ENCODE peak calls at places on chromosome 1, in eight cellular contexts. Y is ovary, B is right cardiac atrium, I is hepatocyte, D is aorta, N is breast epithelium, C is epithelial cell of prostate, F is pancreas. O is an unnamed sample.

GRCh38 chr1:173095632-173096031 is 44.9 kb upstream of the TNFSF18 start:
- DNase-seq in C (peak), I (no peak), F (no peak), B (no peak), Y (no peak), N (no peak), D (no peak), O (no peak)

GRCh38 chr1:17670587-17671313 is 84.4 kb upstream of the ACTL8 start:
- DNase-seq in Y (no peak), I (no peak), N (no peak), B (no peak), D (no peak), F (no peak), C (no peak), O (no peak)

GRCh38 chr1:32897082-32898049 is 3.8 kb downstream of the TMEM54 start:
- DNase-seq in N (no peak), Y (no peak), F (no peak), B (no peak), D (peak), C (no peak), I (no peak), O (no peak)

GRCh38 chr1:235069577-235070563 is 58.8 kb downstream of the TOMM20 start:
- DNase-seq in B (peak), D (peak), C (peak), I (peak), N (peak), F (peak), Y (no peak), O (peak)

GRCh38 chr1:210223174-210223904 is 9.3 kb upstream of the SERTAD4 start:
- DNase-seq in I (no peak), B (no peak), Y (no peak), C (no peak), F (no peak), N (no peak), D (no peak), O (peak)

GRCh38 chr1:3244539-3245315 is 175.7 kb downstream of the PRDM16 start:
- DNase-seq in D (no peak), N (no peak), F (peak), C (no peak), I (no peak), B (no peak), Y (no peak), O (no peak)

GRCh38 chr1:65845758-65846060 is 53.0 kb downstream of the PDE4B start:
- DNase-seq in D (no peak), N (no peak), C (no peak), F (no peak), Y (no peak), I (no peak), B (no peak), O (no peak)

GRCh38 chr1:109547412-109548320 is 749 bp upstream of the GNAI3 start:
- DNase-seq in Y (no peak), C (no peak), B (no peak), N (no peak), F (no peak), I (peak), D (no peak), O (peak)

GRCh38 chr1:68974447-68974846 is 477.6 kb upstream of the DEPDC1 start:
- DNase-seq in B (no peak), Y (no peak), D (peak), C (no peak), I (no peak), F (no peak), N (no peak), O (no peak)

GRCh38 chr1:27515626-27516025 is 25.7 kb upstream of the WASF2 start:
- DNase-seq in Y (no peak), C (no peak), D (no peak), B (no peak), N (no peak), I (no peak), F (no peak), O (no peak)

GRCh38 chr1:91555821-91556531 is 55.3 kb downstream of the CDC7 start:
- DNase-seq in B (no peak), N (no peak), D (no peak), F (no peak), I (peak), Y (no peak), C (no peak), O (peak)

GRCh38 chr1:41766546-41766945 is 152.2 kb downstream of the HIVEP3 start:
- DNase-seq in I (no peak), N (no peak), Y (no peak), D (no peak), C (no peak), B (no peak), F (no peak), O (no peak)

GRCh38 chr1:36161656-36162531 is 5.9 kb downstream of the MAP7D1 start:
- DNase-seq in Y (no peak), D (no peak), I (peak), C (peak), N (no peak), F (peak), B (no peak), O (no peak)

GRCh38 chr1:24203404-24203803 is 16.3 kb upstream of the IFNLR1 start:
- DNase-seq in B (no peak), Y (no peak), C (peak), F (no peak), N (peak), I (no peak), D (no peak), O (peak)

GRCh38 chr1:160800645-160801408 is 4.9 kb downstream of the LY9 start:
- DNase-seq in C (no peak), Y (no peak), I (no peak), D (no peak), N (no peak), F (no peak), B (no peak), O (peak)

GRCh38 chr1:1402081-1402900 is 3.2 kb upstream of the CCNL2 start:
- DNase-seq in Y (no peak), D (no peak), C (peak), I (peak), F (no peak), B (no peak), N (no peak), O (peak)

GRCh38 chr1:175129997-175130648 is 62.5 kb downstream of the KIAA0040 start:
- DNase-seq in C (no peak), B (no peak), D (no peak), N (no peak), Y (no peak), F (no peak), I (no peak), O (no peak)

GRCh38 chr1:19096990-19097389 is 113.1 kb downstream of the UBR4 start:
- DNase-seq in Y (no peak), B (no peak), N (no peak), I (no peak), C (no peak), D (no peak), F (no peak), O (no peak)

GRCh38 chr1:125066385-125066784 is 3881.6 kb downstream of the SRGAP2C start:
- DNase-seq in I (no peak), D (peak), F (peak), B (no peak), N (no peak), Y (no peak), C (no peak), O (no peak)

GRCh38 chr1:186828612-186829542 is at the start of gene PLA2G4A:
- DNase-seq in Y (peak), F (no peak), I (peak), B (peak), D (peak), C (no peak), N (no peak), O (peak)

GRCh38 chr1:60277269-60277668 is 203.7 kb upstream of the C1orf87 start:
- DNase-seq in B (no peak), Y (no peak), C (no peak), F (no peak), I (no peak), N (no peak), D (no peak), O (peak)

GRCh38 chr1:28087614-28088167 is 719 bp downstream of the EYA3 start:
- DNase-seq in I (peak), N (no peak), F (no peak), C (no peak), D (no peak), Y (no peak), B (no peak), O (peak)

GRCh38 chr1:225044258-225044657 is 114.8 kb downstream of the DNAH14 start:
- DNase-seq in I (no peak), N (no peak), Y (no peak), F (no peak), B (no peak), C (no peak), D (no peak), O (no peak)

GRCh38 chr1:176626572-176627061 is 163.6 kb downstream of the PAPPA2 start:
- DNase-seq in C (no peak), B (no peak), D (no peak), F (no peak), N (no peak), Y (no peak), I (no peak), O (no peak)

GRCh38 chr1:160876311-160876710 is 8.7 kb downstream of the ITLN1 start:
- DNase-seq in F (no peak), C (no peak), N (no peak), Y (no peak), B (no peak), D (no peak), I (no peak), O (no peak)

GRCh38 chr1:152110365-152110859 is 4.8 kb downstream of the TCHH start:
- DNase-seq in F (no peak), D (peak), N (no peak), I (peak), B (peak), Y (no peak), C (no peak), O (peak)

GRCh38 chr1:32773764-32774463 is 43.2 kb downstream of the YARS1 start:
- DNase-seq in C (no peak), F (no peak), B (no peak), N (no peak), Y (no peak), D (peak), I (no peak), O (no peak)

GRCh38 chr1:58116284-58116683 is 430.2 kb downstream of the OMA1 start:
- DNase-seq in N (no peak), D (no peak), Y (no peak), F (no peak), C (no peak), B (no peak), I (no peak), O (no peak)

GRCh38 chr1:219189021-219189824 is 15.5 kb downstream of the LYPLAL1 start:
- DNase-seq in C (no peak), F (no peak), I (no peak), N (no peak), D (no peak), B (no peak), Y (no peak), O (no peak)

GRCh38 chr1:171576144-171576543 is 45.9 kb upstream of the MYOCOS start:
- DNase-seq in Y (no peak), F (no peak), D (no peak), I (no peak), B (no peak), C (no peak), N (no peak), O (no peak)

GRCh38 chr1:215555531-215555930 is 11.6 kb upstream of the KCTD3 start:
- DNase-seq in C (no peak), Y (no peak), I (no peak), B (no peak), N (no peak), D (no peak), F (no peak), O (no peak)

GRCh38 chr1:185262151-185262550 is 54.9 kb downstream of the IVNS1ABP start:
- DNase-seq in I (no peak), N (no peak), F (no peak), D (no peak), C (no peak), B (no peak), Y (no peak), O (no peak)
- H3K27ac ChIP-seq in I (no peak), N (no peak), F (no peak), D (no peak), C (no peak), B (no peak), Y (no peak), O (no peak)

GRCh38 chr1:39623053-39623452 is 16.4 kb downstream of the HEYL start:
- DNase-seq in F (peak), C (no peak), Y (no peak), N (no peak), B (peak), D (peak), I (no peak), O (no peak)

GRCh38 chr1:39626646-39627045 is 12.8 kb downstream of the HEYL start:
- DNase-seq in C (no peak), I (no peak), F (no peak), D (no peak), B (peak), N (no peak), Y (no peak), O (no peak)

GRCh38 chr1:39625462-39626273 is 13.8 kb downstream of the HEYL start:
- DNase-seq in B (peak), D (peak), N (no peak), I (peak), F (no peak), C (no peak), Y (peak), O (no peak)

GRCh38 chr1:39622427-39622826 is 17.0 kb downstream of the HEYL start:
- DNase-seq in Y (no peak), N (no peak), C (no peak), F (no peak), I (no peak), B (no peak), D (no peak), O (no peak)

GRCh38 chr1:39625009-39625408 is 14.4 kb downstream of the HEYL start:
- DNase-seq in Y (no peak), C (no peak), F (no peak), I (no peak), B (no peak), D (no peak), N (no peak), O (no peak)
- H3K27ac ChIP-seq in Y (no peak), C (no peak), F (no peak), I (peak), B (peak), D (peak), N (no peak), O (no peak)

GRCh38 chr1:67060811-67061218 is 6.9 kb upstream of the SLC35D1 start:
- DNase-seq in B (no peak), Y (no peak), N (no peak), C (peak), I (peak), D (no peak), F (no peak), O (no peak)
- H3K27ac ChIP-seq in B (no peak), Y (no peak), N (no peak), C (peak), I (peak), D (no peak), F (no peak), O (no peak)

GRCh38 chr1:54207287-54207686 is 7.3 kb downstream of the MRPL37 start:
- DNase-seq in I (no peak), F (no peak), Y (no peak), N (no peak), D (no peak), C (no peak), B (no peak), O (no peak)
- H3K27ac ChIP-seq in I (no peak), F (no peak), Y (no peak), N (no peak), D (no peak), C (no peak), B (no peak), O (no peak)

DNA sequence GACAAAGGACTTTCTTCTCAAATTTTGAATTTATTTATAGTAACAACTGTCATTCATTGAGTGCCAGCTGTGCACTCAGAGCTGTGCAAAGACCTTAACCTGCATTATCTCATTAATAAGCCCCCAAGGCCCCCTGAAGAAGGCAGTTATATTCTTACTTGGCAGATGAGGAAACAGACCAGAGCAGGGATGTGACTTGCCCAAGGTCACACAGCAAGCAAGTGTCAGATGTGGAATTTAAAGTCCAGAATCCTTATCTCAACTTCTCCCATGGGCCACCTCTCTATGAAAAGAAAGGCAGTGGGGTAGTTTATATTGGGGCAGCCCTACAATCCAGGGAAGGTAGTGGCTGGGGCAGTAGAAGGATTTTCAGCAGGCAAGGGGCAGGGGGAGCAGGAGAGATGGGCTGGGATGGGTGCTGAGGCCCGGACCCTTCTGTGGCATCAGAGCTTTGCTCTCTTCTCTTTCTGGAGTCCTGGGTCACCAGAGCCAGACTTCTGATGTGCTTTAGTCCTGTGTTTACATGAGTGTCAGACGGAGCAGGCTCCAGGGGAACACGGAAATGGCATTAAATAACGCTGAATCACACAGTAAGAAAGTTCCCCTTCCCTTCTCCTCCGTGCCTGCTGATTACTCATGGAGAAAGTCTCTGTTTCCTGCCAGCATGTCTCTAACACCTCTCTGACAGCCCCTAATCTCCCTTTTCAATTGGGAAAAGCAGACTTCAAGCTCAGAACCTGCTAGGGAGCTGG is 39.5 kb downstream of the EPHB2 start:
- DNase-seq in D (peak), C (peak), I (peak), N (no peak), B (peak), F (no peak), Y (no peak), O (peak)
- H3K27ac ChIP-seq in D (no peak), C (peak), I (peak), N (peak), B (peak), F (peak), Y (no peak), O (no peak)

O was measured in small intestine.